ENCODE peak calls at places on chromosomes 16 and 17, in five cellular contexts. N is GM23338, I is IMR-90, F is H9, E is fibroblast of lung. Q is an unnamed sample. For H4K20me1, the result is how much of the 10 kb centered on the place peaks cover.

GRCh38 chr16:10692470-10692869 is 2.3 kb downstream of the TEKT5 start:
- DNase-seq in N (no peak), I (no peak), F (no peak), E (no peak), Q (no peak)

GRCh38 chr17:9389116-9389515 is 186.5 kb downstream of the STX8 start:
- DNase-seq in I (peak), E (peak), N (no peak), F (no peak), Q (no peak)

GRCh38 chr17:75625813-75626486 is 7.3 kb upstream of the SMIM5 start:
- DNase-seq in N (peak), E (peak), F (peak), I (peak), Q (peak)

GRCh38 chr16:1273816-1274215 is 17.9 kb downstream of the TPSD1 start:
- DNase-seq in E (no peak), F (no peak), I (no peak), N (no peak), Q (no peak)

GRCh38 chr16:83813818-83814653 is 6.3 kb downstream of the HSBP1 start:
- DNase-seq in N (peak), E (peak), F (no peak), I (peak), Q (peak)

GRCh38 chr16:1534021-1535020 is 855 bp downstream of the TMEM204 start:
- DNase-seq in N (no peak), F (no peak), E (peak), I (peak), Q (no peak)

GRCh38 chr16:50434872-50435478 is 66.2 kb upstream of the BRD7 start:
- DNase-seq in I (no peak), N (no peak), E (no peak), F (no peak), Q (no peak)

GRCh38 chr17:82328141-82328993 is 5.2 kb downstream of the SECTM1 start:
- DNase-seq in F (no peak), E (no peak), I (no peak), N (no peak), Q (no peak)

DNA sequence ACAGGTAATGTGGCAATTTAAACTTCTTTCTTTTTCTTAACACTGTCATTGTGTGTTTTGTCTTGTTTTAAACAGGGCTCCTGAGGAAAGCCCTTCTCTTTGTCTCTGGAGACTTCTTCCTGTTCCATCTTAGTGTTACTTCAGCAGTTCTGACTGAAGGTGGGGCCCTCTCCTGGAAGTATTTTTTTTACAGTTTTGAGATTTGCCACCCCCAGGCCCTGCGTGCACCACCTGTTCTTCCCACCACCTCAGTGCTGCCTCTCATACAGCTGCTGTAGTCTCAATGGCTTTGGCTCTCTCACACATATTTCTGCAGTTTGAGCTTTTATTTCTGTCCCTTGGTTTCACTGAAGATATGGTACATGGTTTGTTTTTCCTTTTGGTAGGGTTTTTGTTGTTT is 52.5 kb upstream of the ALDH3A1 start:
- DNase-seq in N (peak), I (no peak), F (no peak), E (no peak), Q (no peak)
- TF ChIP-seq CTCF in N (no peak), I (no peak), F (no peak), E (no peak), Q (no peak)

GRCh38 chr17:45306094-45306493 is 10.7 kb downstream of the MAP3K14 start:
- DNase-seq in N (no peak), I (no peak), E (no peak), F (no peak), Q (no peak)
- H4K20me1 ChIP-seq in N (under half), I (half or more), E (under half), F (under half), Q (under half)

DNA sequence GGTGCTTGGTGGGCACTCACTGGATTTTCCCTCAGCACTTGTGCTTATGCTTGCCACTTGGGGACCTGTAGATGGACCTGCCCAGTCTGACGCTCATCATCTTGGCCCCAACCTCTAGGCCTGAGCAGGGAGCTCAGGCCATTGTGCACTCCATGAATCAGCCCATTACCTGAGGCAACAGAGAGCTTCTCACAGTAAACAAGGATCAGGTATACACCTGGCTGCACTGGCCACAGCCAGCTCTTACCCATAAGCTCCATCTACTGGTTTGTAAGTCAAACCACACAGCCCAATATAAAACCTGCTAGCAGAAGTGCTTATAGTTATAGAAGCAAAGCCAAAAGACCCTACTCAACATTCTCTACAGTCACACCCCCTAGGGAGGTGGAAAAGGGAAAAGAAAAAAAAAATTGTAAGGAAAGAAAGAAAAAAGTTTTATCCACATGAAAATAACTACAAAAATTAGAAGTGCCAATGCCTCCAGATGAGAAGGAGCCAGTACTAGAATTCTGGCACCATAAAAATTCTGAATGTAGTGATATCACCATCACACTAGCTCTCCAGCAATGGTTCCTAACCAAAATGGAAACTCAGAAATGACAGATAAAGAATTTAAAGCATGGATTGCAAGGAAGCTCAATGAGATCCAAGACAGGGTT is 87.8 kb upstream of the CDH5 start:
- DNase-seq in E (no peak), F (peak), N (no peak), I (no peak), Q (no peak)
- TF ChIP-seq CTCF in E (no peak), F (peak), N (peak), I (no peak), Q (peak)

GRCh38 chr16:88471575-88471974 is 18.5 kb downstream of the ZFPM1 start:
- DNase-seq in I (no peak), N (no peak), F (no peak), E (no peak), Q (no peak)

GRCh38 chr16:88471115-88471514 is 18.0 kb downstream of the ZFPM1 start:
- DNase-seq in N (no peak), I (no peak), F (no peak), E (no peak), Q (no peak)

GRCh38 chr16:88472637-88473205 is 19.6 kb downstream of the ZFPM1 start:
- DNase-seq in I (no peak), N (no peak), F (no peak), E (no peak), Q (no peak)

GRCh38 chr16:88473666-88474534 is 20.8 kb downstream of the ZFPM1 start:
- DNase-seq in E (peak), N (no peak), I (peak), F (no peak), Q (no peak)

DNA sequence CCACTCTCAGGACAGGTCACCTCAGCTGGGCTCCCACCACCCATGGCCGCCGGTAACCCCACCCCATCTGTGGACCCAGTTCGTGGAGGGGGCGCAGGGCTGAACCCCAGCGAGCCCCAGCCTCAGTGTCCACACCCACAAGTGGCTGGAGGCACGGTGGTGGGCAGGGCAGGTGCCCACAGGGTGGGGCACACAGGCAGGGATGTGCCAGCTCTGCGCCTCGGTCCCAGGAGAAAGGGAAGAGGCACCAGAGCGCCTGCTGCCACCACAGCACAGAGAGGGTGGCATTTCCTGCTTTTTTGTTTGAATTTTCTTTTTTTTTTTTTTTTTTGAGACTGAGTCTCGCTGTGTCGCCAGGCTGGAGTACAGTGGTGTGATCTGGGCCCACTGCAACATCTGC is 19.0 kb downstream of the ZFPM1 start:
- DNase-seq in F (no peak), E (no peak), N (no peak), I (no peak), Q (no peak)
- H4K20me1 ChIP-seq in F (under half), E (under half), N (under half), I (under half), Q (under half)

GRCh38 chr16:85326113-85326793 is 214.0 kb upstream of the CIBAR2 start:
- DNase-seq in F (no peak), E (peak), I (peak), N (no peak), Q (no peak)

GRCh38 chr16:85328665-85329058 is 216.4 kb upstream of the CIBAR2 start:
- DNase-seq in F (peak), E (no peak), I (no peak), N (peak), Q (peak)

GRCh38 chr16:85329059-85329812 is 217.0 kb upstream of the CIBAR2 start:
- DNase-seq in F (peak), E (no peak), N (peak), I (peak), Q (peak)

GRCh38 chr16:85326794-85327181 is 214.5 kb upstream of the CIBAR2 start:
- DNase-seq in I (no peak), N (no peak), F (no peak), E (no peak), Q (no peak)

GRCh38 chr16:85327731-85328664 is 215.7 kb upstream of the CIBAR2 start:
- DNase-seq in E (no peak), F (peak), I (no peak), N (peak), Q (peak)
- TF ChIP-seq CTCF in E (no peak), F (no peak), I (no peak), N (no peak), Q (no peak)

GRCh38 chr17:7010523-7010922 is 1.9 kb upstream of the RNASEK start:
- DNase-seq in F (no peak), I (no peak), E (no peak), N (no peak), Q (no peak)
- H4K20me1 ChIP-seq in F (under half), I (under half), E (under half), N (under half), Q (under half)

DNA sequence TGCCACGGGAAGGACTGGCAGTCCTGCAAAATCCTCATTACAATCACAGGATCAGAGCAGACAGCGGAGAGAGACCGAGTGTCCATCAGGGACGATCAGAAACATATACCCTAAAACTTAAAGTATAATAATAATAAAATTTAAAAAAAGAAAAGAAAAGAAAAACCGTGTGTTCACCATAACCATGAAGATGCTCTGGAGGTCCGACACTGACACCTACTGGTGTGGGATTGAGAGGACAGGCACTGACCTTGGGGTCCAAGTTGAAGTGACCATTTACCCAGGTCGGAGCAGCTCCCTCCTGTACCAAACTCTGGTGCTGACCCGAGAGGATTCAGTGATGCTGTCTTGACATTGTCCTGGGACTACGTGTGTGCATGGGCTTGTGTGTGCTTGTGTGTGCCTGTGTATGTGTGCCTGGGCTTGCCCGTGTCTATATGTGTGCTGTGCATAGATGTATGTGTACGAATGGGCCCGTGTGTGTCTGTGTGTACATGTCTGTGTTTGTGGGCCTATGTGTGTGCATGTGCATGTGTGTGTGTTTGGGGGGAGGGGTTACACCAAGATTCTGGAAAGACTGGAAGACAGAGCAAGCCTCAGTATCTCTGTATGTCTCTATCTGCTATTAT is 10.0 kb upstream of the CD300LD start:
- DNase-seq in E (peak), I (peak), F (peak), N (peak), Q (peak)
- TF ChIP-seq CTCF in E (peak), I (peak), F (peak), N (peak), Q (peak)

DNA sequence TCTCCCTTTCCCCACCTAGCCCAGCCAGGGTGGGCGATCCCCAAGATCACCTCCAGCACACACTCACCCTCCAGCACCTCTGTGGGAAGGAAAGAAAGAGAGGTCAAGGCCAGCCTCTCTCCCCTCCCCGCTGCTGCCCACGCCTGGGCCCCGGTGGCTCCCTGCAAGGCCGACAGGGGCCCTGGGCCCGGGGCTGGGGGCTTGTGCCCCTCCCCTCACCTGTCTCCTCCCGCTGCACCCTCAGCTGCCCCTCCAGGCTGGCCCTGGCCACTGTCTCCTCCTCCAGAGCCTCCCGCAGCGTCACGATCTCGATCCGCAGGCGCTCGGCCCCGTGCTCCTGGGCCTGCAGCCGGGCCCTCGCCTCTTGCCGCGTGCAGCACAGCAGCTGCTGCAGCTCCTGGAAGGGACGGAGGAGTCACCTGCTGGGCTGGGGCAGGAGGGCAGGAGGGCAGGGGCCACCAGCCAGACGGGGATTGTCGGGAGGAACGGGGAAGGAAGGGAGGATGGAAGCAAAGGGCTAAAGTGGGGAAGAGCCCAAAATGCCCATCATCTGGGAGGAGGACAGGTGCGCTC is 19.2 kb downstream of the RABEP2 start:
- DNase-seq in F (no peak), I (no peak), N (no peak), E (no peak), Q (no peak)
- H4K20me1 ChIP-seq in F (under half), I (under half), N (under half), E (under half), Q (under half)

GRCh38 chr17:72222971-72223370 is 102.2 kb downstream of the SOX9 start:
- DNase-seq in I (no peak), N (peak), F (no peak), E (no peak), Q (no peak)
- TF ChIP-seq CTCF in I (no peak), N (no peak), F (no peak), E (no peak), Q (no peak)

GRCh38 chr16:67878846-67879245 is 5.8 kb upstream of the NRN1L start:
- DNase-seq in N (no peak), E (no peak), F (no peak), I (no peak), Q (no peak)
- H4K20me1 ChIP-seq in N (under half), E (under half), F (under half), I (half or more), Q (under half)

Q was measured in neural progenitor cell.